ENCODE peak calls at places on chromosomes 3 and 15, in seven cellular contexts. One of them, this sample, is unnamed.

GRCh38 chr3:32399030-32399620 is 7.5 kb downstream of the CMTM7 start:
- DNase-seq in stimulated activated CD4-positive, alpha-beta T cell treated with anti-CD3 and anti-CD28 coated beads, Interleukin-4, amount 100 ng/mL, for 48 hours: no peak
- DNase-seq in cerebellar cortex: peak
- DNase-seq in mammary epithelial cell: peak
- DNase-seq in SK-N-DZ: peak
- DNase-seq in COR-L47: peak
- DNase-seq in HEK293T: peak
- DNase-seq in this sample: no peak

GRCh38 chr15:79136434-79137046 is 46.0 kb upstream of the RASGRF1 start:
- DNase-seq in mammary epithelial cell: no peak
- DNase-seq in stimulated activated CD4-positive, alpha-beta T cell treated with anti-CD3 and anti-CD28 coated beads, Interleukin-4, amount 100 ng/mL, for 48 hours: no peak
- DNase-seq in COR-L47: no peak
- DNase-seq in cerebellar cortex: no peak
- DNase-seq in HEK293T: no peak
- DNase-seq in SK-N-DZ: no peak
- DNase-seq in this sample: no peak

GRCh38 chr3:81718311-81718710 is 43.1 kb downstream of the GBE1 start:
- DNase-seq in stimulated activated CD4-positive, alpha-beta T cell treated with anti-CD3 and anti-CD28 coated beads, Interleukin-4, amount 100 ng/mL, for 48 hours: no peak
- DNase-seq in mammary epithelial cell: no peak
- DNase-seq in HEK293T: no peak
- DNase-seq in cerebellar cortex: no peak
- DNase-seq in SK-N-DZ: no peak
- DNase-seq in COR-L47: no peak
- DNase-seq in this sample: no peak

GRCh38 chr15:100559330-100559729 is 30.6 kb upstream of the CERS3 start:
- DNase-seq in SK-N-DZ: no peak
- DNase-seq in mammary epithelial cell: peak
- DNase-seq in HEK293T: no peak
- DNase-seq in stimulated activated CD4-positive, alpha-beta T cell treated with anti-CD3 and anti-CD28 coated beads, Interleukin-4, amount 100 ng/mL, for 48 hours: no peak
- DNase-seq in cerebellar cortex: no peak
- DNase-seq in COR-L47: no peak
- DNase-seq in this sample: no peak

GRCh38 chr3:52817221-52817620 is 13.3 kb downstream of the ITIH4 start:
- DNase-seq in HEK293T: no peak
- DNase-seq in mammary epithelial cell: no peak
- DNase-seq in COR-L47: no peak
- DNase-seq in cerebellar cortex: no peak
- DNase-seq in SK-N-DZ: no peak
- DNase-seq in stimulated activated CD4-positive, alpha-beta T cell treated with anti-CD3 and anti-CD28 coated beads, Interleukin-4, amount 100 ng/mL, for 48 hours: no peak
- DNase-seq in this sample: no peak

GRCh38 chr3:8220291-8220690 is 281.3 kb upstream of the LMCD1 start:
- DNase-seq in COR-L47: no peak
- DNase-seq in mammary epithelial cell: no peak
- DNase-seq in stimulated activated CD4-positive, alpha-beta T cell treated with anti-CD3 and anti-CD28 coated beads, Interleukin-4, amount 100 ng/mL, for 48 hours: no peak
- DNase-seq in HEK293T: no peak
- DNase-seq in SK-N-DZ: no peak
- DNase-seq in cerebellar cortex: no peak
- DNase-seq in this sample: no peak

GRCh38 chr15:85793641-85794597 is 806 bp downstream of the KLHL25 start:
- DNase-seq in stimulated activated CD4-positive, alpha-beta T cell treated with anti-CD3 and anti-CD28 coated beads, Interleukin-4, amount 100 ng/mL, for 48 hours: peak
- DNase-seq in cerebellar cortex: no peak
- DNase-seq in COR-L47: no peak
- DNase-seq in mammary epithelial cell: peak
- DNase-seq in HEK293T: peak
- DNase-seq in SK-N-DZ: peak
- DNase-seq in this sample: no peak

GRCh38 chr3:13113346-13114335 is 40.4 kb upstream of the IQSEC1 start:
- DNase-seq in cerebellar cortex: no peak
- DNase-seq in SK-N-DZ: no peak
- DNase-seq in COR-L47: no peak
- DNase-seq in stimulated activated CD4-positive, alpha-beta T cell treated with anti-CD3 and anti-CD28 coated beads, Interleukin-4, amount 100 ng/mL, for 48 hours: no peak
- DNase-seq in mammary epithelial cell: no peak
- DNase-seq in HEK293T: no peak
- DNase-seq in this sample: no peak

GRCh38 chr3:39191103-39191502 is 1.3 kb downstream of the XIRP1 start:
- DNase-seq in HEK293T: no peak
- DNase-seq in cerebellar cortex: no peak
- DNase-seq in mammary epithelial cell: no peak
- DNase-seq in COR-L47: no peak
- DNase-seq in SK-N-DZ: no peak
- DNase-seq in stimulated activated CD4-positive, alpha-beta T cell treated with anti-CD3 and anti-CD28 coated beads, Interleukin-4, amount 100 ng/mL, for 48 hours: no peak
- DNase-seq in this sample: no peak

GRCh38 chr15:82641129-82641798 is 5.9 kb downstream of the CPEB1 start:
- DNase-seq in mammary epithelial cell: no peak
- DNase-seq in cerebellar cortex: no peak
- DNase-seq in HEK293T: no peak
- DNase-seq in SK-N-DZ: no peak
- DNase-seq in COR-L47: no peak
- DNase-seq in stimulated activated CD4-positive, alpha-beta T cell treated with anti-CD3 and anti-CD28 coated beads, Interleukin-4, amount 100 ng/mL, for 48 hours: no peak
- DNase-seq in this sample: no peak

GRCh38 chr3:31105438-31106077 is 211.1 kb upstream of the GADL1 start:
- DNase-seq in stimulated activated CD4-positive, alpha-beta T cell treated with anti-CD3 and anti-CD28 coated beads, Interleukin-4, amount 100 ng/mL, for 48 hours: no peak
- DNase-seq in cerebellar cortex: no peak
- DNase-seq in COR-L47: no peak
- DNase-seq in mammary epithelial cell: peak
- DNase-seq in SK-N-DZ: no peak
- DNase-seq in HEK293T: no peak
- DNase-seq in this sample: no peak

GRCh38 chr15:85024509-85025336 is 43.1 kb downstream of the PDE8A start:
- DNase-seq in mammary epithelial cell: peak
- DNase-seq in HEK293T: no peak
- DNase-seq in cerebellar cortex: no peak
- DNase-seq in COR-L47: no peak
- DNase-seq in stimulated activated CD4-positive, alpha-beta T cell treated with anti-CD3 and anti-CD28 coated beads, Interleukin-4, amount 100 ng/mL, for 48 hours: no peak
- DNase-seq in SK-N-DZ: no peak
- DNase-seq in this sample: no peak

GRCh38 chr3:114622001-114622400 is 328.2 kb downstream of the TIGIT start:
- DNase-seq in stimulated activated CD4-positive, alpha-beta T cell treated with anti-CD3 and anti-CD28 coated beads, Interleukin-4, amount 100 ng/mL, for 48 hours: no peak
- DNase-seq in COR-L47: no peak
- DNase-seq in HEK293T: no peak
- DNase-seq in SK-N-DZ: no peak
- DNase-seq in mammary epithelial cell: no peak
- DNase-seq in cerebellar cortex: no peak
- DNase-seq in this sample: no peak

GRCh38 chr3:163071684-163072083 is 1575.1 kb downstream of the OTOL1 start:
- DNase-seq in stimulated activated CD4-positive, alpha-beta T cell treated with anti-CD3 and anti-CD28 coated beads, Interleukin-4, amount 100 ng/mL, for 48 hours: no peak
- DNase-seq in mammary epithelial cell: peak
- DNase-seq in SK-N-DZ: peak
- DNase-seq in HEK293T: no peak
- DNase-seq in COR-L47: no peak
- DNase-seq in cerebellar cortex: no peak
- DNase-seq in this sample: no peak

GRCh38 chr15:87477759-87478687 is 778.5 kb downstream of the NTRK3 start:
- DNase-seq in COR-L47: peak
- DNase-seq in HEK293T: peak
- DNase-seq in stimulated activated CD4-positive, alpha-beta T cell treated with anti-CD3 and anti-CD28 coated beads, Interleukin-4, amount 100 ng/mL, for 48 hours: no peak
- DNase-seq in SK-N-DZ: no peak
- DNase-seq in cerebellar cortex: peak
- DNase-seq in mammary epithelial cell: peak
- DNase-seq in this sample: peak

GRCh38 chr3:8662594-8662993 is 18.0 kb upstream of the SSUH2 start:
- DNase-seq in SK-N-DZ: peak
- DNase-seq in stimulated activated CD4-positive, alpha-beta T cell treated with anti-CD3 and anti-CD28 coated beads, Interleukin-4, amount 100 ng/mL, for 48 hours: no peak
- DNase-seq in mammary epithelial cell: no peak
- DNase-seq in HEK293T: no peak
- DNase-seq in cerebellar cortex: no peak
- DNase-seq in COR-L47: no peak
- DNase-seq in this sample: no peak

GRCh38 chr3:179046497-179047353 is 24.9 kb downstream of the ZMAT3 start:
- DNase-seq in HEK293T: no peak
- DNase-seq in COR-L47: no peak
- DNase-seq in stimulated activated CD4-positive, alpha-beta T cell treated with anti-CD3 and anti-CD28 coated beads, Interleukin-4, amount 100 ng/mL, for 48 hours: no peak
- DNase-seq in mammary epithelial cell: no peak
- DNase-seq in SK-N-DZ: no peak
- DNase-seq in cerebellar cortex: no peak
- DNase-seq in this sample: no peak

GRCh38 chr3:195543642-195544536 is 764 bp upstream of the PPP1R2 start:
- DNase-seq in stimulated activated CD4-positive, alpha-beta T cell treated with anti-CD3 and anti-CD28 coated beads, Interleukin-4, amount 100 ng/mL, for 48 hours: no peak
- DNase-seq in mammary epithelial cell: no peak
- DNase-seq in COR-L47: no peak
- DNase-seq in cerebellar cortex: peak
- DNase-seq in SK-N-DZ: peak
- DNase-seq in HEK293T: no peak
- DNase-seq in this sample: no peak

GRCh38 chr15:28265334-28266019 is 56.5 kb downstream of the HERC2 start:
- DNase-seq in SK-N-DZ: no peak
- DNase-seq in mammary epithelial cell: no peak
- DNase-seq in COR-L47: no peak
- DNase-seq in HEK293T: no peak
- DNase-seq in stimulated activated CD4-positive, alpha-beta T cell treated with anti-CD3 and anti-CD28 coated beads, Interleukin-4, amount 100 ng/mL, for 48 hours: no peak
- DNase-seq in cerebellar cortex: no peak
- DNase-seq in this sample: no peak

GRCh38 chr3:14467723-14468620 is 65.6 kb downstream of the SLC6A6 start:
- DNase-seq in mammary epithelial cell: no peak
- DNase-seq in stimulated activated CD4-positive, alpha-beta T cell treated with anti-CD3 and anti-CD28 coated beads, Interleukin-4, amount 100 ng/mL, for 48 hours: no peak
- DNase-seq in HEK293T: peak
- DNase-seq in SK-N-DZ: peak
- DNase-seq in cerebellar cortex: peak
- DNase-seq in COR-L47: no peak
- DNase-seq in this sample: no peak

GRCh38 chr3:171192176-171192854 is 165.8 kb upstream of the SLC2A2 start:
- DNase-seq in HEK293T: peak
- DNase-seq in stimulated activated CD4-positive, alpha-beta T cell treated with anti-CD3 and anti-CD28 coated beads, Interleukin-4, amount 100 ng/mL, for 48 hours: no peak
- DNase-seq in mammary epithelial cell: peak
- DNase-seq in cerebellar cortex: no peak
- DNase-seq in COR-L47: no peak
- DNase-seq in SK-N-DZ: no peak
- DNase-seq in this sample: no peak

GRCh38 chr3:12440927-12441326 is 43.4 kb upstream of the TSEN2 start:
- DNase-seq in COR-L47: no peak
- DNase-seq in HEK293T: no peak
- DNase-seq in mammary epithelial cell: no peak
- DNase-seq in SK-N-DZ: peak
- DNase-seq in cerebellar cortex: no peak
- DNase-seq in stimulated activated CD4-positive, alpha-beta T cell treated with anti-CD3 and anti-CD28 coated beads, Interleukin-4, amount 100 ng/mL, for 48 hours: no peak
- DNase-seq in this sample: no peak

GRCh38 chr3:54547846-54548245 is 380.0 kb downstream of the LRTM1 start:
- DNase-seq in HEK293T: no peak
- DNase-seq in cerebellar cortex: no peak
- DNase-seq in stimulated activated CD4-positive, alpha-beta T cell treated with anti-CD3 and anti-CD28 coated beads, Interleukin-4, amount 100 ng/mL, for 48 hours: no peak
- DNase-seq in SK-N-DZ: peak
- DNase-seq in COR-L47: no peak
- DNase-seq in mammary epithelial cell: no peak
- DNase-seq in this sample: no peak

GRCh38 chr15:86231864-86232801 is 152.5 kb downstream of the AGBL1 start:
- DNase-seq in SK-N-DZ: peak
- DNase-seq in mammary epithelial cell: peak
- DNase-seq in cerebellar cortex: peak
- DNase-seq in COR-L47: peak
- DNase-seq in HEK293T: peak
- DNase-seq in stimulated activated CD4-positive, alpha-beta T cell treated with anti-CD3 and anti-CD28 coated beads, Interleukin-4, amount 100 ng/mL, for 48 hours: peak
- DNase-seq in this sample: peak

GRCh38 chr15:35827156-35827555 is 281.2 kb upstream of the DPH6 start:
- DNase-seq in cerebellar cortex: no peak
- DNase-seq in mammary epithelial cell: peak
- DNase-seq in HEK293T: no peak
- DNase-seq in SK-N-DZ: peak
- DNase-seq in stimulated activated CD4-positive, alpha-beta T cell treated with anti-CD3 and anti-CD28 coated beads, Interleukin-4, amount 100 ng/mL, for 48 hours: no peak
- DNase-seq in COR-L47: no peak
- DNase-seq in this sample: no peak

GRCh38 chr3:173893066-173893465 is 495.5 kb downstream of the NLGN1 start:
- DNase-seq in cerebellar cortex: no peak
- DNase-seq in HEK293T: no peak
- DNase-seq in SK-N-DZ: no peak
- DNase-seq in stimulated activated CD4-positive, alpha-beta T cell treated with anti-CD3 and anti-CD28 coated beads, Interleukin-4, amount 100 ng/mL, for 48 hours: no peak
- DNase-seq in mammary epithelial cell: peak
- DNase-seq in COR-L47: no peak
- DNase-seq in this sample: no peak

GRCh38 chr3:50655009-50655830 is 19.5 kb upstream of the DOCK3 start:
- DNase-seq in mammary epithelial cell: peak
- DNase-seq in COR-L47: no peak
- DNase-seq in SK-N-DZ: no peak
- DNase-seq in stimulated activated CD4-positive, alpha-beta T cell treated with anti-CD3 and anti-CD28 coated beads, Interleukin-4, amount 100 ng/mL, for 48 hours: peak
- DNase-seq in cerebellar cortex: no peak
- DNase-seq in HEK293T: no peak
- DNase-seq in this sample: no peak

GRCh38 chr3:186510374-186511079 is 33.7 kb downstream of the CRYGS start:
- DNase-seq in HEK293T: no peak
- DNase-seq in stimulated activated CD4-positive, alpha-beta T cell treated with anti-CD3 and anti-CD28 coated beads, Interleukin-4, amount 100 ng/mL, for 48 hours: no peak
- DNase-seq in COR-L47: no peak
- DNase-seq in SK-N-DZ: no peak
- DNase-seq in cerebellar cortex: no peak
- DNase-seq in mammary epithelial cell: peak
- DNase-seq in this sample: no peak

GRCh38 chr3:19107719-19108118 is 40.6 kb upstream of the KCNH8 start:
- DNase-seq in mammary epithelial cell: no peak
- DNase-seq in HEK293T: no peak
- DNase-seq in SK-N-DZ: no peak
- DNase-seq in cerebellar cortex: no peak
- DNase-seq in COR-L47: no peak
- DNase-seq in stimulated activated CD4-positive, alpha-beta T cell treated with anti-CD3 and anti-CD28 coated beads, Interleukin-4, amount 100 ng/mL, for 48 hours: no peak
- DNase-seq in this sample: no peak

GRCh38 chr3:164458986-164459385 is 619.3 kb downstream of the SI start:
- DNase-seq in COR-L47: no peak
- DNase-seq in SK-N-DZ: no peak
- DNase-seq in stimulated activated CD4-positive, alpha-beta T cell treated with anti-CD3 and anti-CD28 coated beads, Interleukin-4, amount 100 ng/mL, for 48 hours: no peak
- DNase-seq in cerebellar cortex: no peak
- DNase-seq in HEK293T: no peak
- DNase-seq in mammary epithelial cell: no peak
- DNase-seq in this sample: no peak

GRCh38 chr3:23601020-23601822 is 204.5 kb upstream of the UBE2E1 start:
- DNase-seq in COR-L47: no peak
- DNase-seq in cerebellar cortex: peak
- DNase-seq in stimulated activated CD4-positive, alpha-beta T cell treated with anti-CD3 and anti-CD28 coated beads, Interleukin-4, amount 100 ng/mL, for 48 hours: no peak
- DNase-seq in SK-N-DZ: peak
- DNase-seq in HEK293T: no peak
- DNase-seq in mammary epithelial cell: no peak
- DNase-seq in this sample: no peak

GRCh38 chr3:173977747-173978146 is 580.2 kb downstream of the NLGN1 start:
- DNase-seq in mammary epithelial cell: peak
- DNase-seq in SK-N-DZ: no peak
- DNase-seq in cerebellar cortex: no peak
- DNase-seq in HEK293T: no peak
- DNase-seq in stimulated activated CD4-positive, alpha-beta T cell treated with anti-CD3 and anti-CD28 coated beads, Interleukin-4, amount 100 ng/mL, for 48 hours: no peak
- DNase-seq in COR-L47: no peak
- DNase-seq in this sample: no peak

GRCh38 chr15:97992831-97993230 is 32.3 kb downstream of the ARRDC4 start:
- DNase-seq in COR-L47: no peak
- DNase-seq in cerebellar cortex: no peak
- DNase-seq in SK-N-DZ: no peak
- DNase-seq in stimulated activated CD4-positive, alpha-beta T cell treated with anti-CD3 and anti-CD28 coated beads, Interleukin-4, amount 100 ng/mL, for 48 hours: no peak
- DNase-seq in mammary epithelial cell: no peak
- DNase-seq in HEK293T: no peak
- DNase-seq in this sample: no peak

GRCh38 chr3:121545049-121545563 is 682 bp downstream of the POLQ start:
- DNase-seq in stimulated activated CD4-positive, alpha-beta T cell treated with anti-CD3 and anti-CD28 coated beads, Interleukin-4, amount 100 ng/mL, for 48 hours: peak
- DNase-seq in mammary epithelial cell: no peak
- DNase-seq in HEK293T: peak
- DNase-seq in cerebellar cortex: peak
- DNase-seq in SK-N-DZ: no peak
- DNase-seq in COR-L47: no peak
- DNase-seq in this sample: no peak

GRCh38 chr3:99708207-99708745 is 69.9 kb downstream of the COL8A1 start:
- DNase-seq in HEK293T: no peak
- DNase-seq in COR-L47: no peak
- DNase-seq in mammary epithelial cell: no peak
- DNase-seq in stimulated activated CD4-positive, alpha-beta T cell treated with anti-CD3 and anti-CD28 coated beads, Interleukin-4, amount 100 ng/mL, for 48 hours: no peak
- DNase-seq in SK-N-DZ: no peak
- DNase-seq in cerebellar cortex: no peak
- DNase-seq in this sample: no peak

GRCh38 chr15:28861031-28861534 is 12.6 kb upstream of the GOLGA6L7 start:
- DNase-seq in COR-L47: no peak
- DNase-seq in stimulated activated CD4-positive, alpha-beta T cell treated with anti-CD3 and anti-CD28 coated beads, Interleukin-4, amount 100 ng/mL, for 48 hours: no peak
- DNase-seq in mammary epithelial cell: no peak
- DNase-seq in SK-N-DZ: no peak
- DNase-seq in HEK293T: no peak
- DNase-seq in cerebellar cortex: no peak
- DNase-seq in this sample: no peak

GRCh38 chr3:127546970-127547733 is 43.4 kb downstream of the TPRA1 start:
- DNase-seq in HEK293T: no peak
- DNase-seq in mammary epithelial cell: no peak
- DNase-seq in stimulated activated CD4-positive, alpha-beta T cell treated with anti-CD3 and anti-CD28 coated beads, Interleukin-4, amount 100 ng/mL, for 48 hours: no peak
- DNase-seq in COR-L47: no peak
- DNase-seq in SK-N-DZ: no peak
- DNase-seq in cerebellar cortex: no peak
- DNase-seq in this sample: no peak

GRCh38 chr3:69320867-69321266 is 65.0 kb downstream of the FRMD4B start:
- DNase-seq in SK-N-DZ: no peak
- DNase-seq in mammary epithelial cell: no peak
- DNase-seq in HEK293T: no peak
- DNase-seq in cerebellar cortex: no peak
- DNase-seq in COR-L47: no peak
- DNase-seq in stimulated activated CD4-positive, alpha-beta T cell treated with anti-CD3 and anti-CD28 coated beads, Interleukin-4, amount 100 ng/mL, for 48 hours: no peak
- DNase-seq in this sample: no peak